ENCODE peak calls at places on chromosomes 12 and 14, in five cellular contexts. Z, H, I, Q and R are unnamed samples.

GRCh38 chr12:69024907-69025306 is 91.9 kb upstream of the CPM start:
- DNase-seq in Q (no peak), I (no peak), H (no peak), Z (no peak), R (no peak)

GRCh38 chr12:38488866-38489265 is 172.3 kb downstream of the ALG10B start:
- DNase-seq in I (no peak), Q (no peak), H (no peak), Z (no peak), R (no peak)

GRCh38 chr12:107843351-107844311 is 69.1 kb downstream of the ASCL4 start:
- DNase-seq in I (no peak), Q (no peak), H (no peak), Z (no peak), R (no peak)

GRCh38 chr12:115791331-115791730 is 486.2 kb downstream of the MED13L start:
- DNase-seq in H (no peak), Z (no peak), I (no peak), Q (no peak), R (no peak)

GRCh38 chr12:49428652-49429549 is 61.6 kb downstream of the SPATS2 start:
- DNase-seq in Z (no peak), Q (no peak), I (no peak), H (peak), R (no peak)

GRCh38 chr14:99259327-99259726 is 12.7 kb downstream of the BCL11B start:
- DNase-seq in Q (no peak), I (no peak), Z (no peak), H (no peak), R (no peak)

GRCh38 chr12:25051583-25052190 is 102.8 kb upstream of the BCAT1 start:
- DNase-seq in Q (no peak), H (peak), I (peak), Z (peak), R (no peak)

GRCh38 chr14:21104448-21105060 is 3.7 kb downstream of the TMEM253 start:
- DNase-seq in Q (peak), H (peak), Z (peak), I (peak), R (peak)

GRCh38 chr14:96583605-96584041 is 81.4 kb downstream of the PAPOLA start:
- DNase-seq in Q (no peak), Z (no peak), H (no peak), I (no peak), R (no peak)

GRCh38 chr14:97053941-97054340 is 256.8 kb downstream of the VRK1 start:
- DNase-seq in H (no peak), Z (no peak), Q (no peak), I (no peak), R (no peak)

GRCh38 chr12:13534242-13534641 is 337.7 kb downstream of the EMP1 start:
- DNase-seq in Q (no peak), I (no peak), Z (no peak), H (no peak), R (no peak)

GRCh38 chr14:49861581-49861922 is 9.0 kb upstream of the NEMF start:
- DNase-seq in Q (peak), I (peak), Z (peak), H (peak), R (peak)

GRCh38 chr12:122081108-122081696 is 2.6 kb downstream of the MLXIP start:
- DNase-seq in H (peak), I (no peak), Z (peak), Q (no peak), R (peak)

GRCh38 chr14:105292810-105293711 is 7.7 kb downstream of the BRF1 start:
- DNase-seq in Q (no peak), H (no peak), I (no peak), Z (no peak), R (no peak)

GRCh38 chr14:36508418-36509051 is 11.5 kb downstream of the NKX2-1 start:
- DNase-seq in H (no peak), I (no peak), Q (no peak), Z (no peak), R (no peak)

GRCh38 chr14:90545966-90546751 is 149.3 kb downstream of the CALM1 start:
- DNase-seq in Q (no peak), I (no peak), H (no peak), Z (peak), R (no peak)

GRCh38 chr12:10554228-10554970 is 48.7 kb downstream of the EIF2S3B start:
- DNase-seq in I (peak), Z (no peak), Q (no peak), H (no peak), R (no peak)

GRCh38 chr12:17609152-17609551 is 480.8 kb downstream of the RERGL start:
- DNase-seq in H (no peak), Z (no peak), I (no peak), Q (no peak), R (no peak)

GRCh38 chr14:74572829-74573360 is 39.1 kb downstream of the LTBP2 start:
- DNase-seq in I (no peak), H (no peak), Q (no peak), Z (no peak), R (no peak)

GRCh38 chr14:87081004-87081403 is 912.0 kb downstream of the GALC start:
- DNase-seq in I (no peak), H (no peak), Q (no peak), Z (no peak), R (no peak)

GRCh38 chr14:105381446-105382342 is 16.6 kb upstream of the TEX22 start:
- DNase-seq in H (no peak), I (no peak), Z (no peak), Q (no peak), R (no peak)

GRCh38 chr14:104707629-104708595 is 16.1 kb upstream of the ADSS1 start:
- DNase-seq in Q (no peak), Z (no peak), H (no peak), I (no peak), R (no peak)

GRCh38 chr12:43103866-43104265 is 448.1 kb downstream of the ADAMTS20 start:
- DNase-seq in Q (no peak), I (no peak), H (no peak), Z (no peak), R (no peak)

GRCh38 chr14:88002421-88002820 is 2.5 kb upstream of the GPR65 start:
- DNase-seq in Z (no peak), H (peak), I (peak), Q (no peak), R (no peak)

GRCh38 chr12:79615596-79616560 is 74.9 kb downstream of the PAWR start:
- DNase-seq in Q (no peak), Z (no peak), H (peak), I (no peak), R (no peak)

GRCh38 chr14:105326891-105327694 is 12.5 kb downstream of the PACS2 start:
- DNase-seq in Q (no peak), H (no peak), I (no peak), Z (no peak), R (no peak)

GRCh38 chr14:101072531-101072930 is 169.0 kb upstream of the RTL1 start:
- DNase-seq in Q (no peak), Z (no peak), H (no peak), I (peak), R (no peak)

GRCh38 chr12:63103489-63104131 is 47.4 kb downstream of the AVPR1A start:
- DNase-seq in Z (no peak), Q (no peak), H (peak), I (peak), R (no peak)

GRCh38 chr12:51846911-51847829 is 1.3 kb downstream of the FIGNL2 start:
- DNase-seq in H (no peak), Q (peak), I (peak), Z (peak), R (peak)

GRCh38 chr14:53180272-53181221 is 27.4 kb upstream of the DDHD1 start:
- DNase-seq in I (no peak), Z (no peak), H (peak), Q (no peak), R (no peak)

GRCh38 chr14:45810152-45810872 is 557.3 kb upstream of the MIS18BP1 start:
- DNase-seq in H (peak), I (no peak), Q (no peak), Z (no peak), R (no peak)

DNA sequence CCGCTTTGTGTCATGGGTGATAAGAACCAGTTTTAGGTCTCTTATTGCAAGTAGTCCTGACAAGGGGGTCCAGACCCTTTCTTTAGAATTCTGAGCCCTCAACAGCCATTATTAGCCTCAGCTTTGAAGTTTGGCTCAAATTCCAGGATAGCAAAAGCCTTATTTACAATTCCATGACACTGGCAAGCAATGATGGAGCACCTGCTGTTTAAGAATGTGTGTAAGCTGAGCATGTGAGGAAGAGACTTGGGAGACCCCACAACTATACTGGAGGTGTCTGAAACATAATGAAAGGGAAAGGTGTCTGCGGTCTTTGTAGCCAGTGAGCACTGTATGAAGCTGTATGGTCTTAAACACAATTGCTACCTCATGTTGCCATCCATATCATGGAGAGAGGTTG is 119.8 kb downstream of the TBX5 start:
- DNase-seq in Z (no peak), Q (no peak), H (no peak), I (no peak), R (no peak)
- H3K4me3 ChIP-seq in Z (no peak), Q (no peak), H (no peak), I (no peak), R (no peak)

DNA sequence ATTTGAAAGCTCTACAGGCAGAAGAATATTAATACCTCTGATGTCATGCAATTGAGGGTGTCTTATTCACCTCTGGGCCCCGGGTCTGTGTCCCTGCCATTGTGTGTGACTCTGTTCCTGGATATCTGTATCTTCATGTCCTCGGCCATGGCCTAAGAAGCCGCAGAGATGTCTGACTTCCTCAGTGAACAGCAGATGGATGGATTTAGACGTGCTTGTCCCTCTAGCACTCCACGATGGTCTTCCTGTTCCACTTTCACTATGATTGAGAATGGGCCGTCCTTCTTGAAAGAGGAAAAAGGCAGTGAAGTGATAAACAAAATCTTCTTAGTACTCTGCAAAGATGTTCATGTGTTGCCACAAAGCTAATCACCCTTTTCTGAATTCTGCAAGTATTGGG is 217.4 kb downstream of the SLC41A2 start:
- DNase-seq in Z (no peak), I (no peak), Q (no peak), H (peak), R (no peak)
- H3K4me3 ChIP-seq in Z (no peak), I (no peak), Q (no peak), H (peak), R (no peak)

DNA sequence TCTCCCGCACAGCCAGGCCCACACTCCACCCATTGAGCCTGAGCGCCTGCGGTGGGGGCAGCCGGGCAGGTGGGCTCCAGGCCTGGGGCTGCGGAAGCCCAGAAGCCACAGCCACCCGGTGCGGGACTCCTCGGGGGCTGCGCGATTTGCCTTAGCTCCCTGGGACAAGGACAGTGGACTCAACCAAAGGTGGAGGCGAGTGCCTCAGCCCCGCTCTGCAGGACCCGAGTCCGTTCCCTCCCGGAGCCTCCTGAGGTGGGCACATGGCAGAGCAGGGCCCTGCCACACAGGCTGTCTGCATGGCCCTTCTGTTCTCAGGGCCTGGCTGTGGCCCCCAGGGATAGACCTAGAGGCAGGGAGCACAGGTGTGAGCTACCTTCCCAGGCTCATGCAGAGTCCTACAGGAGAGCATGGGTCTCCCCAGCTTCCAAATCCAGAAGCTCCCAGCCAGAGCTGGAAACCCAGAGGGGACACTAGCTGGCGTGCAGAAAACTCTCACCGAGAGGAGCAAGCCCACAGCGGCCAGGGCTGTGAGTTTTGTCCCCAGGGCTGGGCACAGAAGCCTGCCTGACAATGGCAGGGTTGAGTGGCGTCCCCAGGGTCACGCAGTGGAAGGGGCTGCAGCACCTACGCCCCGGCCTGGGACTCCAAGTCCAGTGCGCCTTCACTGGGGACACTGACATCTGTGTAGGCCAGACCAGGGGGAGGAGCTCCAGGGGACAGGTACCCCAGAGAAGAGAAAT is 22.2 kb upstream of the LRTM2 start:
- DNase-seq in Q (no peak), H (no peak), I (no peak), Z (no peak), R (no peak)
- H3K4me3 ChIP-seq in Q (no peak), H (no peak), I (no peak), Z (no peak), R (no peak)

GRCh38 chr14:69600304-69600891 is 11.0 kb upstream of the SUSD6 start:
- DNase-seq in H (no peak), Z (no peak), Q (no peak), I (no peak), R (no peak)
- H3K4me3 ChIP-seq in H (no peak), Z (no peak), Q (no peak), I (no peak), R (no peak)

GRCh38 chr12:123990512-123990911 is 17.5 kb downstream of the ZNF664 start:
- DNase-seq in Z (no peak), Q (no peak), H (no peak), I (no peak), R (peak)
- H3K4me3 ChIP-seq in Z (no peak), Q (no peak), H (no peak), I (no peak), R (no peak)

DNA sequence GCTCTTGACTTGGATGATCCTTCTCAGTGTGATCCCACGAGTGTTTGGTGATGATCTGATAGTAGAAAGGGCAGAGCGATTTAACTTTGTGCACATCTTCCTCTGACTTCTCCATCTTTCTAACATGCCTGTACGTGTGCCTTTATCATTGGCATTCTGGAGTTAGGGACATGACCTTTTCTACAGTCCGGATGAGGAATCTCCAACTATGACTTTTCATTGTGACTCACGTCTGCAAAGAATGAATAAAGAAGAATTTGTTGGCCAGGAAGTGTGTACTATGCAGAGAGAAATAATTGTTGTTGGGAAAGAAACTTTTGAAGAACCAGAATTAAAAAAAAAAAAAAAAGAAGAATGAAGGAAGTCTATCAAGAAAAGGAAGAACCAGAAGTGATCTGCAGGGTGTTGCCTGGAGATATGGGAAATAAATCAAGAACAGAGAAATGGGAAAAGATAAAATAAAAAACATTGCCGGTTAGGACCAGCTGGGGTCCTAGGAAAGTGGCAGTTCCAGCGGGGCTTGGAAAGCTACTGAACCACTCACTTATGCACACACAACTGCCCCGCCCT is 25.3 kb downstream of the PPFIBP1 start:
- DNase-seq in Q (no peak), H (no peak), Z (no peak), I (no peak), R (no peak)
- H3K4me3 ChIP-seq in Q (no peak), H (no peak), Z (no peak), I (no peak), R (no peak)

DNA sequence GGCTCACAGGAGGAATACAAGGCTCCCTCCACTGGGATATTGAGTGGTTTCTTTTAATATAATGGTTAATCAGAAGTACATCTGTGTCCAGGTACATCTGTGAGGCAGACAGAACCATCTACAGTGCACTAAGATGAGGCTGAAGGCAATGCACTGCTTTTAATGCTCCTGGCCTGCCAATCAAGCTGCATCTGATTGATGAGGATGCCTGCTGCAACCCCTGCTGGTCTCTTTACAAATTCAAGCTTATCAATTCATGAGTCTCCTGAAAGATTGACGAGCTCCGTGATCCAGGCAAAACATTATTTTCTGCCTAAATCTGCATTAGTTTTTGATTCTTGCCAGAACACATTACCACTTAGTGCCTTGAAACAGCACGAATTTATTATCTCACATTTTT is 1139.1 kb downstream of the AACS start:
- DNase-seq in Z (no peak), I (no peak), Q (no peak), H (no peak), R (no peak)
- H3K4me3 ChIP-seq in Z (no peak), I (no peak), Q (no peak), H (no peak), R (no peak)

GRCh38 chr12:95838125-95838524 is 20.6 kb upstream of the SNRPF start:
- DNase-seq in H (no peak), Z (no peak), Q (peak), I (no peak), R (no peak)
- H3K4me3 ChIP-seq in H (no peak), Z (no peak), Q (no peak), I (no peak), R (no peak)

GRCh38 chr12:130870442-130871285 is 1.2 kb upstream of the RAN start:
- DNase-seq in I (peak), Q (peak), H (peak), Z (peak), R (peak)
- H3K4me3 ChIP-seq in I (peak), Q (peak), H (peak), Z (no peak), R (peak)